ENCODE peak calls at places on chromosomes 5 and 9, in ten cellular contexts. S is ELR, E is iPS DF 19.7, F is DMS79 treated with DMSO at 0.1 percent for 48 hours, B is T-helper 1 cell, L is A172, U is NCI-H460, D is NCI-H187, I is hippocampal formation, O is cardiac septum. G is an unnamed sample.

GRCh38 chr5:170173227-170173626 is 59.6 kb upstream of the C5orf58 start:
- DNase-seq in S (peak), E (no peak), F (no peak), B (no peak), L (peak), U (no peak), D (no peak), I (no peak), O (no peak), G (no peak)

GRCh38 chr9:36728651-36729520 is 156.2 kb downstream of the MELK start:
- DNase-seq in S (peak), E (no peak), F (peak), B (peak), L (peak), U (peak), D (peak), I (no peak), O (peak), G (peak)

GRCh38 chr9:129712595-129713524 is 40.0 kb downstream of the PTGES start:
- DNase-seq in S (peak), E (no peak), F (no peak), B (no peak), L (no peak), U (no peak), D (no peak), I (peak), O (no peak), G (no peak)

GRCh38 chr5:66242050-66242449 is 98.0 kb downstream of the SREK1 start:
- DNase-seq in S (peak), E (no peak), F (no peak), B (no peak), L (peak), U (no peak), D (no peak), I (no peak), O (no peak), G (no peak)

GRCh38 chr9:104339692-104340091 is 164.4 kb upstream of the OR13F1 start:
- DNase-seq in S (peak), E (no peak), F (no peak), B (no peak), L (no peak), U (no peak), D (no peak), I (no peak), O (no peak), G (no peak)

GRCh38 chr9:29214162-29214520 is 1640.9 kb upstream of the C9orf72 start:
- DNase-seq in S (peak), E (peak), F (no peak), B (no peak), L (no peak), U (peak), D (no peak), I (peak), O (no peak), G (no peak)

GRCh38 chr5:176658817-176659216 is 11.5 kb downstream of the TSPAN17 start:
- DNase-seq in S (no peak), E (no peak), F (no peak), B (peak), L (peak), U (no peak), D (no peak), I (no peak), O (no peak), G (no peak)

GRCh38 chr5:181189962-181190710 is 14.9 kb downstream of the TRIM7 start:
- DNase-seq in S (peak), E (no peak), F (no peak), B (peak), L (no peak), U (no peak), D (no peak), I (no peak), O (no peak), G (peak)

GRCh38 chr9:92004045-92004392 is 54.0 kb upstream of the ROR2 start:
- DNase-seq in S (no peak), E (no peak), F (no peak), B (no peak), L (no peak), U (no peak), D (no peak), I (no peak), O (no peak), G (no peak)

GRCh38 chr5:52727568-52727967 is 60.1 kb upstream of the ITGA1 start:
- DNase-seq in S (peak), E (no peak), F (no peak), B (no peak), L (peak), U (peak), D (no peak), I (no peak), O (no peak), G (no peak)

G was measured in RKO.